ENCODE peak calls at places on chromosome 10, in nine cellular contexts. J is heart right ventricle, Z is NB4, H is body of pancreas, B is fibroblast of pulmonary artery, L is mucosa of descending colon, V is thyroid gland, Y is GM12865, O is fibroblast of the aortic adventitia. S is an unnamed sample.

GRCh38 chr10:127153166-127153565 is 43.2 kb downstream of the INSYN2A start:
- DNase-seq in J (no peak), Z (no peak), H (no peak), B (peak; percentile 26), L (no peak), V (no peak), Y (no peak), O (no peak), S (no peak)

GRCh38 chr10:62733654-62734293 is 70.7 kb upstream of the ADO start:
- DNase-seq in J (peak; percentile 14), Z (no peak), H (no peak), B (peak; percentile 6), L (no peak), V (no peak), Y (no peak), O (no peak), S (peak; percentile 63)

GRCh38 chr10:60733189-60733815 is 45.0 kb upstream of the CDK1 start:
- DNase-seq in J (peak; percentile 12), Z (no peak), H (peak; percentile 73), B (no peak), L (peak; percentile 75), V (peak; percentile 73), Y (peak; percentile 24), O (peak; percentile 4), S (peak; percentile 19)

GRCh38 chr10:96820730-96821129 is 11.4 kb upstream of the LCOR start:
- DNase-seq in J (no peak), Z (no peak), H (no peak), B (no peak), L (no peak), V (no peak), Y (no peak), O (no peak), S (no peak)

GRCh38 chr10:50275650-50276235 is 24.4 kb upstream of the ASAH2 start:
- DNase-seq in J (peak; percentile 29), Z (peak; percentile 51), H (peak; percentile 59), B (peak; percentile 31), L (no peak), V (peak; percentile 39), Y (peak; percentile 63), O (peak; percentile 16), S (peak; percentile 61)

GRCh38 chr10:12435348-12435747 is 86.0 kb downstream of the CAMK1D start:
- DNase-seq in J (no peak), Z (no peak), H (no peak), B (no peak), L (no peak), V (no peak), Y (no peak), O (no peak), S (no peak)

GRCh38 chr10:31942892-31943291 is 14.3 kb upstream of the ARHGAP12 start:
- DNase-seq in J (no peak), Z (no peak), H (peak; percentile 88), B (no peak), L (no peak), V (no peak), Y (no peak), O (no peak), S (no peak)

GRCh38 chr10:89813546-89813945 is 112.2 kb downstream of the KIF20B start:
- DNase-seq in J (no peak), Z (no peak), H (no peak), B (no peak), L (no peak), V (no peak), Y (no peak), O (no peak), S (no peak)

GRCh38 chr10:79144341-79145173 is 75.8 kb downstream of the ZMIZ1 start:
- DNase-seq in J (no peak), Z (no peak), H (no peak), B (no peak), L (no peak), V (no peak), Y (no peak), O (no peak), S (no peak)

GRCh38 chr10:71314028-71314693 is 4.9 kb upstream of the SLC29A3 start:
- DNase-seq in J (peak; percentile 51), Z (peak; percentile 66), H (peak; percentile 61), B (peak; percentile 46), L (no peak), V (peak; percentile 49), Y (peak; percentile 61), O (peak; percentile 54), S (peak; percentile 48)

GRCh38 chr10:114478281-114478680 is 74.0 kb upstream of the AFAP1L2 start:
- DNase-seq in J (no peak), Z (no peak), H (no peak), B (no peak), L (no peak), V (no peak), Y (no peak), O (no peak), S (no peak)

GRCh38 chr10:114499630-114500190 is 95.4 kb upstream of the AFAP1L2 start:
- DNase-seq in J (no peak), Z (peak; percentile 32), H (peak; percentile 21), B (no peak), L (peak; percentile 80), V (no peak), Y (peak; percentile 67), O (no peak), S (peak; percentile 93)

GRCh38 chr10:44477021-44477420 is 92.1 kb upstream of the CXCL12 start:
- DNase-seq in J (no peak), Z (no peak), H (peak; percentile 42), B (peak; percentile 93), L (no peak), V (no peak), Y (no peak), O (peak; percentile 94), S (no peak)

GRCh38 chr10:30093303-30093967 is 34.0 kb upstream of the JCAD start:
- DNase-seq in J (no peak), Z (no peak), H (no peak), B (no peak), L (no peak), V (no peak), Y (no peak), O (no peak), S (no peak)

GRCh38 chr10:102633282-102633681 is 11.0 kb upstream of the TRIM8 start:
- DNase-seq in J (no peak), Z (peak; percentile 98), H (no peak), B (peak; percentile 92), L (peak; percentile 65), V (no peak), Y (no peak), O (peak; percentile 77), S (peak; percentile 79)

DNA sequence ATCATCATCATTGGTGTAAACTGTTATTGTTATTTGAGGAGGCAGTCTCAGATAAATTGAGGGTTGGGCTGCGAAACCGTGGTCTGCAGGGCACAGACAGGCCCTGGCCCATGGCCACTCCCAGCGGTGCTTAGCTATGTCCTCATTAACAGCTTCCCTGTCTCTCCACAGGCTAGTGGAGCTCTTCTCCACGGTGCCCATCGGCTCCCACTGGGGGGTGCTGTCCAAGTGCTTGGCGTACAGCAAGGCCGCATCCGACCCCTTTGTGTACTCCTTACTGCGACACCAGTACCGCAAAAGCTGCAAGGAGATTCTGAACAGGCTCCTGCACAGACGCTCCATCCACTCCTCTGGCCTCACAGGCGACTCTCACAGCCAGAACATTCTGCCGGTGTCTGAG is 21.6 kb downstream of the GPR26 start:
- DNase-seq in J (no peak), Z (peak; percentile 15), H (no peak), B (no peak), L (no peak), V (no peak), Y (no peak), O (no peak), S (no peak)
- TF ChIP-seq CTCF in J (no peak), Z (peak; percentile 15), H (no peak), B (no peak), L (no peak), V (no peak), Y (no peak), O (no peak), S (no peak)

DNA sequence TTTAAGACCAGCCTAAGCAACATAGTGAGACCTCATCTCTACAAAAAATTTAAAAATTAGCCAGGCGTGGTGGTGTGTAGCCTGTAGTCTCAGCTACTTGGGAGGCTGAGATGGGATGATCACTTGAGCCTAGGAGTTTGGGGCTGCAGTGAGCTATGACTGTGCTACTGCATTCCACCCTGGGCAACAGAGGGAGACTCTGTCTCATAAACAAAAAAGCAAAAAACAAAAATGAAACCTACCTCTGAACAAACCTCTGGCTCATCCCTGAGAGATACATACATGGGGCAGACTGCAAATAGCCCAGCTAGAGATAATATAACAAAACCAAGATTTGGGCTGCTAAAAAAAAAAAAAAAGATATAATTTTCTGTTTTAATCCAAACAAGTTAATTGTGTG is 19.5 kb downstream of the C10orf67 start:
- DNase-seq in J (no peak), Z (no peak), H (no peak), B (no peak), L (no peak), V (no peak), Y (no peak), O (no peak), S (no peak)
- TF ChIP-seq CTCF in J (peak; percentile 23), Z (no peak), H (no peak), B (peak; percentile 16), L (no peak), V (no peak), Y (peak; percentile 9), O (no peak), S (no peak)

GRCh38 chr10:3737811-3738311 is 47.1 kb downstream of the KLF6 start:
- DNase-seq in J (no peak), Z (no peak), H (no peak), B (no peak), L (no peak), V (no peak), Y (no peak), O (no peak), S (no peak)

GRCh38 chr10:3740157-3740871 is 44.7 kb downstream of the KLF6 start:
- DNase-seq in J (no peak), Z (no peak), H (no peak), B (peak; percentile 74), L (no peak), V (no peak), Y (peak; percentile 34), O (peak; percentile 87), S (no peak)

GRCh38 chr10:3734111-3734510 is 50.9 kb downstream of the KLF6 start:
- DNase-seq in J (no peak), Z (no peak), H (no peak), B (no peak), L (no peak), V (no peak), Y (no peak), O (no peak), S (no peak)

GRCh38 chr10:3738855-3739350 is 46.1 kb downstream of the KLF6 start:
- DNase-seq in J (no peak), Z (no peak), H (no peak), B (no peak), L (no peak), V (no peak), Y (no peak), O (no peak), S (no peak)

DNA sequence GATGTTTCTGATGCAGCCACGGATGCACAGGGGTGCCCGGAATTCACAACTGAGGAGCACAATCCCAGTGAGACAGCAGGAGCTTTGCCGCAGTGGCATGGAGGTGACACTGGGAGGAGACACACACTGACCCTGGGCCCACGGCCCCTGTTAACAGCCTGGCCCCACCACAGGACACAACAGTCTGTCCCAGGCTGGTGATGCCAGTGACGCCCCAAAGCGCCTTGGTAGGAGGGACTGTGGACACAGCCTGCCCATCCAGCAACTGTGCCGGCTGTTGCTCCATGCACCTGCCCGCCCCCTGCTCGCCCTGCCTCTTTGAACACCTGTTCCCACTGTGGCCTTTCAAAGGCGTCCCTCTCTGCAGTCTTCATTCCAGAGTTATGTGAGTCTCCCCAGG is 49.8 kb downstream of the KLF6 start:
- DNase-seq in J (no peak), Z (no peak), H (no peak), B (no peak), L (peak; percentile 49), V (no peak), Y (no peak), O (no peak), S (peak; percentile 27)
- TF ChIP-seq CTCF in J (no peak), Z (no peak), H (peak; percentile 30), B (no peak), L (no peak), V (no peak), Y (peak; percentile 31), O (no peak), S (no peak)

GRCh38 chr10:93917064-93917391 is 23.2 kb downstream of the SLC35G1 start:
- DNase-seq in J (no peak), Z (no peak), H (no peak), B (no peak), L (no peak), V (peak; percentile 29), Y (no peak), O (no peak), S (no peak)
- TF ChIP-seq CTCF in J (no peak), Z (no peak), H (no peak), B (no peak), L (no peak), V (no peak), Y (no peak), O (no peak), S (no peak)

S was measured in activated CD8-positive, alpha-beta T cell treated with anti-CD3 and anti-CD28 coated beads for 36 hours.